ENCODE peak calls at places on chromosomes 7 and 10, in four cellular contexts. C is H1, J is WTC11, O is SK-N-SH. V is an unnamed sample.

GRCh38 chr10:15345450-15345849 is 25.6 kb downstream of the FAM171A1 start:
- DNase-seq in C (no peak), J (no peak), O (peak), V (no peak)

GRCh38 chr10:46546591-46547330 is 9.7 kb downstream of the GPRIN2 start:
- DNase-seq in C (no peak), J (peak), O (no peak), V (no peak)

GRCh38 chr7:818031-818699 is 14.1 kb upstream of the SUN1 start:
- DNase-seq in C (no peak), J (no peak), O (no peak), V (no peak)

GRCh38 chr10:110002801-110003523 is 4.8 kb upstream of the ADD3 start:
- DNase-seq in C (no peak), J (no peak), O (no peak), V (no peak)

GRCh38 chr7:42010751-42011150 is 226.3 kb downstream of the GLI3 start:
- DNase-seq in C (no peak), J (no peak), O (no peak), V (no peak)

GRCh38 chr10:113565364-113565763 is 12.5 kb downstream of the HABP2 start:
- DNase-seq in C (no peak), J (no peak), O (no peak), V (no peak)

GRCh38 chr10:12448729-12449391 is 99.5 kb downstream of the CAMK1D start:
- DNase-seq in C (no peak), J (no peak), O (no peak), V (peak)

GRCh38 chr10:125154529-125154928 is 5.8 kb downstream of the CTBP2 start:
- DNase-seq in C (no peak), J (no peak), O (no peak), V (peak)

GRCh38 chr10:86200269-86200668 is 166.3 kb downstream of the GRID1 start:
- DNase-seq in C (no peak), J (no peak), O (no peak), V (no peak)

GRCh38 chr7:94296886-94297285 is 97.8 kb upstream of the COL1A2 start:
- DNase-seq in C (no peak), J (no peak), O (no peak), V (no peak)

GRCh38 chr10:73893386-73893785 is 17.5 kb upstream of the PLAU start:
- DNase-seq in C (no peak), J (no peak), O (no peak), V (no peak)

GRCh38 chr10:14039968-14040668 is 290.6 kb downstream of the FRMD4A start:
- DNase-seq in C (no peak), J (no peak), O (no peak), V (no peak)

GRCh38 chr10:24979685-24980084 is 27.3 kb upstream of the PRTFDC1 start:
- DNase-seq in C (no peak), J (no peak), O (no peak), V (no peak)

GRCh38 chr10:75508239-75508813 is 76.9 kb downstream of the LRMDA start:
- DNase-seq in C (no peak), J (no peak), O (peak), V (no peak)

GRCh38 chr7:52992479-52993195 is 42.8 kb upstream of the POM121L12 start:
- DNase-seq in C (no peak), J (no peak), O (no peak), V (no peak)

GRCh38 chr10:1004294-1004693 is 16.1 kb downstream of the GTPBP4 start:
- DNase-seq in C (no peak), J (no peak), O (no peak), V (no peak)

GRCh38 chr10:102451105-102451969 is at the start of gene C10orf95:
- DNase-seq in C (no peak), J (peak), O (no peak), V (no peak)

GRCh38 chr10:124697837-124698559 is 46.2 kb downstream of the FAM53B start:
- DNase-seq in C (no peak), J (no peak), O (no peak), V (no peak)

GRCh38 chr10:96512997-96513685 is 585 bp downstream of the TLL2 start:
- DNase-seq in C (no peak), J (no peak), O (peak), V (no peak)

GRCh38 chr7:127290801-127291361 is 38.1 kb upstream of the GRM8 start:
- DNase-seq in C (no peak), J (no peak), O (no peak), V (no peak)

GRCh38 chr10:101291254-101292193 is 62.3 kb upstream of the LBX1 start:
- DNase-seq in C (no peak), J (peak), O (peak), V (peak)

GRCh38 chr7:26292768-26293560 is 1.3 kb downstream of the SNX10 start:
- DNase-seq in C (no peak), J (peak), O (peak), V (no peak)

GRCh38 chr10:124022066-124022465 is 71.3 kb downstream of the CHST15 start:
- DNase-seq in C (no peak), J (no peak), O (no peak), V (no peak)

GRCh38 chr10:49605939-49606509 is 4.1 kb upstream of the SLC18A3 start:
- DNase-seq in C (no peak), J (peak), O (no peak), V (no peak)

GRCh38 chr7:120989571-120990220 is 1.2 kb downstream of the CPED1 start:
- DNase-seq in C (no peak), J (no peak), O (peak), V (no peak)

GRCh38 chr10:83167081-83167480 is 972.2 kb upstream of the GHITM start:
- DNase-seq in C (no peak), J (no peak), O (no peak), V (no peak)

GRCh38 chr10:11011966-11012365 is 5.7 kb upstream of the CELF2 start:
- DNase-seq in C (no peak), J (no peak), O (no peak), V (no peak)

GRCh38 chr10:34655286-34656170 is 159.6 kb downstream of the PARD3 start:
- DNase-seq in C (peak), J (peak), O (peak), V (peak)

GRCh38 chr7:30093351-30094019 is 41.3 kb upstream of the MTURN start:
- DNase-seq in C (no peak), J (no peak), O (no peak), V (no peak)

GRCh38 chr7:156722427-156722826 is 81.9 kb downstream of the RNF32 start:
- DNase-seq in C (no peak), J (no peak), O (peak), V (no peak)

GRCh38 chr7:54788664-54789063 is 29.7 kb upstream of the SEC61G start:
- DNase-seq in C (peak), J (peak), O (peak), V (peak)

GRCh38 chr7:12893292-12893691 is 205.9 kb downstream of the ARL4A start:
- DNase-seq in C (no peak), J (no peak), O (no peak), V (no peak)

GRCh38 chr7:134991469-134992339 is 5.4 kb downstream of the AGBL3 start:
- DNase-seq in C (no peak), J (no peak), O (no peak), V (no peak)

DNA sequence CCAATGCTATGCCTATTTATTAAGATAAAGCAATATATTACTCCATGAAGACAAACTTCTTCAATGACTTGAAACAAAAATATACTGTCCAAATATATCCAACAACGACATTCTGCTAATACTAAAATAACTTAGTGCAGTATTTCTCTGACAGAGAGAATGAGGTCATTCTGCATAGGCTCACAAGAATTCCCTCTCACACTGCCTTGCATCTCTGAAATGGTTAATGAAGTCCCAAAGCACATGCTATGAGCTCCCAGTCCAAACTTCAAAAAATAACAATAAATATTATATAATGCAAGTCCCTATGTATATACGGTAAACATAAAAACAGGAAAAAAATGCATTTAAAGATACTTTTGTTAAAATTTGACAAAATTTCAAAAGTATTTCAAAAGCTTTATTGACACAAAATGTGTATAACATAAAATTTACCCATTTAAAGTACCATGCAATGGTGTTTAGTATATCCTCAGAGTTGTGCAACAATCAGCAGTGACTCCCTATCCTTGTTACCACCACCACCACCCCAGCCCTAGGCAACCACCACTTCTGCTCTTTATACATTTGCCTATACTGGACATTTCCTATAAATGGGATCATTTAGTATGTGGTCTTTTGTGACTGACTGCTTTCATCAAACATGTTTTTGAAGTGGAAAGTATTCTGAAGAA is 27.6 kb downstream of the CHCHD3 start:
- DNase-seq in C (no peak), J (no peak), O (no peak), V (no peak)
- TF ChIP-seq TEAD4 in C (no peak), J (no peak), O (no peak), V (no peak)

GRCh38 chr10:88238515-88238914 is 344.6 kb downstream of the RNLS start:
- DNase-seq in C (no peak), J (no peak), O (no peak), V (no peak)
- TF ChIP-seq TEAD4 in C (no peak), J (no peak), O (no peak), V (no peak)

GRCh38 chr10:78137147-78137546 is 103.5 kb downstream of the RPS24 start:
- DNase-seq in C (no peak), J (no peak), O (no peak), V (no peak)
- TF ChIP-seq TEAD4 in C (no peak), J (no peak), O (no peak), V (no peak)

GRCh38 chr10:61822781-61823230 is 78.7 kb upstream of the ARID5B start:
- DNase-seq in C (no peak), J (no peak), O (no peak), V (peak)
- TF ChIP-seq TEAD4 in C (no peak), J (no peak), O (peak), V (no peak)

GRCh38 chr7:101891936-101892640 is 74.7 kb downstream of the CUX1 start:
- DNase-seq in C (no peak), J (no peak), O (no peak), V (no peak)
- TF ChIP-seq TEAD4 in C (no peak), J (no peak), O (no peak), V (no peak)

GRCh38 chr7:4045975-4046374 is 636.1 kb upstream of the FOXK1 start:
- DNase-seq in C (no peak), J (no peak), O (no peak), V (no peak)

GRCh38 chr7:4043988-4044387 is 638.1 kb upstream of the FOXK1 start:
- DNase-seq in C (no peak), J (no peak), O (peak), V (no peak)

GRCh38 chr7:4045450-4045849 is 636.6 kb upstream of the FOXK1 start:
- DNase-seq in C (no peak), J (no peak), O (no peak), V (no peak)

GRCh38 chr7:4040031-4040928 is 641.8 kb upstream of the FOXK1 start:
- DNase-seq in C (peak), J (peak), O (peak), V (no peak)

GRCh38 chr7:4042402-4042801 is 639.7 kb upstream of the FOXK1 start:
- DNase-seq in C (no peak), J (peak), O (peak), V (no peak)
- TF ChIP-seq TEAD4 in C (no peak), J (no peak), O (no peak), V (no peak)

DNA sequence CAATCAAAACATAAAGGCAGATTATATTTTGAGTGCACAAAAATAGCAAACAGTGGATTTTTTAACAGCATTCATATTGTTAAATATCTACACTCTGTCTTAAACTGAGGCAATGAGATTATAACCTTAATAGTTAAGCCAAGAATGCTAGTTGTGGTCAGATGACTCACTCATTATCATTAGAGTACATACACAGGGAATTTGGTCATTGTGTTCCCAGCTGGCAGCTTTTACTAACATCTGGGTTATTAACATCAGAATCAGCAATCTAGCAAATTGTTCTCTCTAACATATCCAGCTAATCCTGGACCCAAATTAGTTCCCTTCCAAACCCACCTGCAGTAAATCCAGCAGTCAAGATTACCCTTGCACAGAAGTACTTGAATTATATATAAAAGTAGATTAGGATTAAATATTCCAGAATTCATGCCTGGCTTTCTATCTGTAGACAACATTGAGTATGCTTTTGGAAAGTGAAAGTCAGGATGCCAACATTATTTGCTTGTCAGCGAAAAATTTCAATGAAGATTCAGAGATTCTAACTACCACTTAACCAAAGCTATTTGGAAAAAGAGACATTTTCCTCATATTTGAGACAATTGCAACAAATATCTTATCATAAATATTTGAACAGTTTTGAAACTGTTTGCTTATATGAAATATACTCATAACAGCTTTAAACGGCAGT is 1035.6 kb upstream of the PHF14 start:
- DNase-seq in C (no peak), J (no peak), O (no peak), V (no peak)
- TF ChIP-seq TEAD4 in C (peak), J (no peak), O (no peak), V (no peak)

DNA sequence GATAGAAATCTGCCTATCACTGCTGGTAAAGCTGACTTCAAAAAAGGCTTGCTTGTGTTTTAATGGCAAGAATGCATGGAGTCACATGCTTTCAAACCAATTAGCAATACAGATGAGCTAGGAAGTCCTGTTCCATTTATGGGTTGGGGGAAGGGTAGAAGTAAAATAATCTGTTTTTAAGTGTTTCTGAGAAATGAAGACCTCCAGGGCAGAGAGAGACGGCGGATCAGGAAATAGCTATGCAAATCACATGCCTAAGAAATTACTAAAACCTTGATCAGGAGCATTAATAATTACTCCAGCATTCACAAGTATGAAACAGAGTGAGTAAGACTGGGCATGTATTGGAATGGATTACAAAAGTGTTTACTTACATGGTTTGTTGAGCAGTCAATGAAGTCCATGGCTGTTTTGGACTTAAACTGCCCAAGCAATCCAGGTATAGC is 142.0 kb downstream of the ARID5B start:
- DNase-seq in C (no peak), J (no peak), O (no peak), V (no peak)
- TF ChIP-seq TEAD4 in C (no peak), J (no peak), O (peak), V (no peak)

GRCh38 chr10:61744469-61744868 is 81.7 kb downstream of the CABCOCO1 start:
- DNase-seq in C (no peak), J (peak), O (no peak), V (peak)
- TF ChIP-seq TEAD4 in C (no peak), J (no peak), O (no peak), V (no peak)

GRCh38 chr7:138247081-138247480 is 170.8 kb downstream of the AKR1D1 start:
- DNase-seq in C (no peak), J (no peak), O (no peak), V (no peak)

GRCh38 chr7:138245216-138245615 is 169.0 kb downstream of the AKR1D1 start:
- DNase-seq in C (no peak), J (no peak), O (no peak), V (no peak)

GRCh38 chr7:138246391-138246790 is 170.1 kb downstream of the AKR1D1 start:
- DNase-seq in C (no peak), J (no peak), O (no peak), V (no peak)

GRCh38 chr7:138244606-138245005 is 168.3 kb downstream of the AKR1D1 start:
- DNase-seq in C (no peak), J (no peak), O (no peak), V (no peak)

DNA sequence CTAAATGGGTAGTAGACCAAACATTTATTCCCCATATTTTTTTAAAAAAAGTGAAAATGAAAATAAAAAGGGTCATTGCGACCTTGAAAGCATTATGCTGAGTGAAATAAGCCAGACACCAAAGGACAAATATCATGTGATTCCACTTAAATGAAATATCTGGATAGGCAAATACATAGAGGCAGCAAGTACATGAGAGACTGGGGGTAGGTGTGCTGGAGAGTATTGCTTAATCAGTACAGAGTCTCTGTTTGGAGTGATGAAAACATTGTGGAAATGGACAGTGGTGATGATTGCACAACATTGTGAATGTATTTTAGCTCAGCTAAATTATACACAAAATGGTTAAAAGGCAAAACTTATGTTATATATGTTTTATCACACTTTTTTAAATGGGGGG is 169.4 kb downstream of the AKR1D1 start:
- DNase-seq in C (no peak), J (no peak), O (no peak), V (no peak)
- TF ChIP-seq TEAD4 in C (no peak), J (no peak), O (no peak), V (no peak)

V was measured in K562.